ENCODE peak calls at places on chromosomes 11 and 22, in ten cellular contexts. X is nephron progenitor cell, R is mucosa of descending colon, A is upper lobe of right lung, E is psoas muscle, V is astrocyte of the spinal cord, D is mesothelial cell of epicardium, B is fibroblast of mammary gland, N is lower leg skin, I is GM12865. J is an unnamed sample.
A peak's percentile ranks its signal among the peaks of the same experiment; 100 is the strongest.

GRCh38 chr11:45921561-45922424 is 663 bp upstream of the LARGE2 start:
- DNase-seq in X (peak; percentile 68), R (peak; percentile 82), A (peak; percentile 91), E (peak; percentile 47), V (no peak), D (peak; percentile 20), B (no peak), N (no peak), I (no peak), J (no peak)

GRCh38 chr11:27505781-27506180 is 788 bp downstream of the LIN7C start:
- DNase-seq in X (no peak), R (no peak), A (no peak), E (no peak), V (no peak), D (no peak), B (no peak), N (no peak), I (no peak), J (no peak)

GRCh38 chr11:92136792-92137191 is 87.8 kb upstream of the FAT3 start:
- DNase-seq in X (no peak), R (no peak), A (no peak), E (no peak), V (no peak), D (no peak), B (no peak), N (no peak), I (no peak), J (peak; percentile 9)

GRCh38 chr22:42937164-42937854 is 77.6 kb downstream of the PACSIN2 start:
- DNase-seq in X (no peak), R (peak; percentile 78), A (peak; percentile 80), E (no peak), V (peak; percentile 84), D (no peak), B (peak; percentile 85), N (peak; percentile 75), I (peak; percentile 80), J (no peak)

GRCh38 chr11:107851704-107852315 is 6.8 kb downstream of the SLC35F2 start:
- DNase-seq in X (no peak), R (no peak), A (no peak), E (no peak), V (no peak), D (no peak), B (no peak), N (no peak), I (no peak), J (no peak)

GRCh38 chr22:46744581-46744980 is 6.5 kb upstream of the CERK start:
- DNase-seq in X (no peak), R (peak; percentile 84), A (no peak), E (no peak), V (no peak), D (no peak), B (no peak), N (no peak), I (no peak), J (no peak)

GRCh38 chr11:11973361-11973800 is 35.0 kb downstream of the DKK3 start:
- DNase-seq in X (no peak), R (no peak), A (peak; percentile 62), E (peak; percentile 73), V (peak; percentile 67), D (no peak), B (peak; percentile 54), N (peak; percentile 53), I (no peak), J (no peak)

GRCh38 chr11:12031856-12032526 is 23.6 kb upstream of the DKK3 start:
- DNase-seq in X (no peak), R (no peak), A (no peak), E (no peak), V (no peak), D (no peak), B (no peak), N (no peak), I (no peak), J (no peak)

GRCh38 chr11:42974510-42974909 is 337.3 kb upstream of the API5 start:
- DNase-seq in X (no peak), R (no peak), A (no peak), E (no peak), V (no peak), D (no peak), B (no peak), N (no peak), I (no peak), J (no peak)

GRCh38 chr11:114774599-114775365 is 96.5 kb downstream of the NXPE2 start:
- DNase-seq in X (peak; percentile 76), R (no peak), A (no peak), E (peak; percentile 55), V (peak; percentile 51), D (peak; percentile 52), B (no peak), N (no peak), I (peak; percentile 42), J (peak; percentile 82)

GRCh38 chr11:22459053-22459452 is 120.9 kb downstream of the SLC17A6 start:
- DNase-seq in X (no peak), R (no peak), A (no peak), E (no peak), V (no peak), D (no peak), B (peak; percentile 60), N (no peak), I (no peak), J (no peak)

GRCh38 chr11:107370390-107370789 is 87.2 kb downstream of the CWF19L2 start:
- DNase-seq in X (no peak), R (no peak), A (no peak), E (no peak), V (peak; percentile 49), D (no peak), B (peak; percentile 36), N (no peak), I (peak; percentile 19), J (no peak)

GRCh38 chr11:69119170-69119569 is 36.6 kb upstream of the SMIM38 start:
- DNase-seq in X (no peak), R (no peak), A (no peak), E (no peak), V (no peak), D (no peak), B (no peak), N (no peak), I (no peak), J (no peak)

GRCh38 chr11:74220376-74220775 is 49.3 kb downstream of the PPME1 start:
- DNase-seq in X (no peak), R (no peak), A (no peak), E (no peak), V (no peak), D (no peak), B (no peak), N (no peak), I (no peak), J (no peak)

GRCh38 chr11:3161309-3161708 is 3.8 kb downstream of the OSBPL5 start:
- DNase-seq in X (no peak), R (peak; percentile 39), A (peak; percentile 54), E (peak; percentile 49), V (no peak), D (no peak), B (peak; percentile 69), N (no peak), I (no peak), J (no peak)

GRCh38 chr22:20439556-20439927 is 1.9 kb upstream of the SCARF2 start:
- DNase-seq in X (no peak), R (no peak), A (no peak), E (peak; percentile 31), V (no peak), D (no peak), B (no peak), N (no peak), I (no peak), J (no peak)

GRCh38 chr11:11086979-11087378 is 229.1 kb upstream of the ZBED5 start:
- DNase-seq in X (no peak), R (no peak), A (no peak), E (no peak), V (no peak), D (no peak), B (no peak), N (no peak), I (no peak), J (no peak)

GRCh38 chr11:116885951-116886629 is 48.7 kb upstream of the APOA1 start:
- DNase-seq in X (no peak), R (no peak), A (no peak), E (no peak), V (peak; percentile 65), D (no peak), B (peak; percentile 73), N (no peak), I (no peak), J (no peak)

GRCh38 chr11:84800755-84801346 is 826.3 kb downstream of the DLG2 start:
- DNase-seq in X (no peak), R (no peak), A (no peak), E (no peak), V (peak; percentile 51), D (no peak), B (peak; percentile 59), N (no peak), I (no peak), J (peak; percentile 22)

GRCh38 chr11:62242021-62242420 is at the start of gene SCGB1D2:
- DNase-seq in X (no peak), R (no peak), A (no peak), E (peak; percentile 81), V (no peak), D (no peak), B (no peak), N (peak; percentile 34), I (no peak), J (no peak)

GRCh38 chr11:89495951-89496350 is 4.8 kb upstream of the NOX4 start:
- DNase-seq in X (no peak), R (no peak), A (no peak), E (peak; percentile 57), V (peak; percentile 95), D (no peak), B (peak; percentile 82), N (peak; percentile 32), I (no peak), J (no peak)

GRCh38 chr22:44957267-44957905 is 52.4 kb downstream of the PHF21B start:
- DNase-seq in X (no peak), R (no peak), A (no peak), E (no peak), V (no peak), D (no peak), B (no peak), N (no peak), I (no peak), J (no peak)
- TF ChIP-seq CTCF in X (peak; percentile 32), R (no peak), A (no peak), E (no peak), V (peak; percentile 39), D (peak; percentile 45), B (no peak), N (no peak), I (no peak), J (peak; percentile 16)

GRCh38 chr22:41256254-41256897 is 15.6 kb upstream of the CHADL start:
- DNase-seq in X (no peak), R (no peak), A (no peak), E (no peak), V (peak; percentile 64), D (no peak), B (peak; percentile 79), N (peak; percentile 46), I (no peak), J (no peak)
- TF ChIP-seq CTCF in X (no peak), R (no peak), A (no peak), E (no peak), V (peak; percentile 17), D (no peak), B (peak; percentile 16), N (no peak), I (no peak), J (no peak)

GRCh38 chr11:94511932-94512781 is at the start of gene C11orf97:
- DNase-seq in X (peak; percentile 84), R (peak; percentile 66), A (peak; percentile 84), E (peak; percentile 69), V (peak; percentile 30), D (peak; percentile 49), B (peak; percentile 26), N (no peak), I (peak; percentile 35), J (peak; percentile 73)
- TF ChIP-seq CTCF in X (no peak), R (no peak), A (no peak), E (no peak), V (no peak), D (no peak), B (no peak), N (no peak), I (no peak), J (no peak)

GRCh38 chr11:17354070-17354924 is 2.7 kb downstream of the NCR3LG1 start:
- DNase-seq in X (peak; percentile 71), R (no peak), A (no peak), E (no peak), V (peak; percentile 69), D (no peak), B (peak; percentile 84), N (peak; percentile 77), I (peak; percentile 75), J (peak; percentile 77)
- TF ChIP-seq CTCF in X (peak; percentile 57), R (peak; percentile 15), A (peak; percentile 74), E (peak; percentile 73), V (peak; percentile 74), D (peak; percentile 78), B (peak; percentile 70), N (no peak), I (peak; percentile 60), J (peak; percentile 76)

J was measured in endothelial cell.